ENCODE peak calls at places on chromosome 3, in four cellular contexts. One of them, this sample, is unnamed.

GRCh38 chr3:101036213-101036618 is 43.0 kb upstream of the ABI3BP start:
- DNase-seq in K562: no peak
- DNase-seq in H1: peak
- DNase-seq in IMR-90: peak
- DNase-seq in this sample: peak

GRCh38 chr3:58173670-58174472 is 36.9 kb downstream of the DNASE1L3 start:
- DNase-seq in K562: peak
- DNase-seq in H1: no peak
- DNase-seq in IMR-90: no peak
- DNase-seq in this sample: no peak

GRCh38 chr3:128969993-128970740 is 23.7 kb downstream of the CFAP92 start:
- DNase-seq in K562: peak
- DNase-seq in H1: no peak
- DNase-seq in IMR-90: peak
- DNase-seq in this sample: no peak

GRCh38 chr3:124565013-124565412 is 165.2 kb upstream of the UMPS start:
- DNase-seq in K562: peak
- DNase-seq in H1: no peak
- DNase-seq in IMR-90: peak
- DNase-seq in this sample: peak

GRCh38 chr3:186070550-186070949 is 38.3 kb downstream of the ETV5 start:
- DNase-seq in K562: no peak
- DNase-seq in H1: no peak
- DNase-seq in IMR-90: no peak
- DNase-seq in this sample: no peak

GRCh38 chr3:14141602-14142315 is 16.9 kb downstream of the TMEM43 start:
- DNase-seq in K562: no peak
- DNase-seq in H1: no peak
- DNase-seq in IMR-90: no peak
- DNase-seq in this sample: no peak

GRCh38 chr3:179015551-179016020 is 56.0 kb downstream of the ZMAT3 start:
- DNase-seq in K562: peak
- DNase-seq in H1: peak
- DNase-seq in IMR-90: peak
- DNase-seq in this sample: peak

GRCh38 chr3:13078158-13078905 is 5.1 kb upstream of the IQSEC1 start:
- DNase-seq in K562: no peak
- DNase-seq in H1: no peak
- DNase-seq in IMR-90: no peak
- DNase-seq in this sample: no peak

GRCh38 chr3:47016086-47016933 is 36.8 kb downstream of the NBEAL2 start:
- DNase-seq in K562: no peak
- DNase-seq in H1: no peak
- DNase-seq in IMR-90: peak
- DNase-seq in this sample: no peak
- H3K4me2 ChIP-seq in K562: peak
- H3K4me2 ChIP-seq in H1: no peak
- H3K4me2 ChIP-seq in IMR-90: peak
- H3K4me2 ChIP-seq in this sample: no peak

GRCh38 chr3:156659260-156659659 is 15.1 kb upstream of the TIPARP start:
- DNase-seq in K562: no peak
- DNase-seq in H1: no peak
- DNase-seq in IMR-90: no peak
- DNase-seq in this sample: no peak
- TF ChIP-seq MAFK in K562: no peak
- TF ChIP-seq MAFK in H1: no peak
- TF ChIP-seq MAFK in IMR-90: no peak
- TF ChIP-seq MAFK in this sample: no peak

GRCh38 chr3:148464246-148464645 is 233.5 kb upstream of the AGTR1 start:
- DNase-seq in K562: no peak
- DNase-seq in H1: no peak
- DNase-seq in IMR-90: peak
- DNase-seq in this sample: no peak

GRCh38 chr3:148455098-148455497 is 242.6 kb upstream of the AGTR1 start:
- DNase-seq in K562: no peak
- DNase-seq in H1: no peak
- DNase-seq in IMR-90: no peak
- DNase-seq in this sample: no peak

GRCh38 chr3:148466143-148466542 is 231.6 kb upstream of the AGTR1 start:
- DNase-seq in K562: no peak
- DNase-seq in H1: peak
- DNase-seq in IMR-90: peak
- DNase-seq in this sample: no peak

GRCh38 chr3:148459931-148460513 is 237.7 kb upstream of the AGTR1 start:
- DNase-seq in K562: no peak
- DNase-seq in H1: no peak
- DNase-seq in IMR-90: peak
- DNase-seq in this sample: peak

DNA sequence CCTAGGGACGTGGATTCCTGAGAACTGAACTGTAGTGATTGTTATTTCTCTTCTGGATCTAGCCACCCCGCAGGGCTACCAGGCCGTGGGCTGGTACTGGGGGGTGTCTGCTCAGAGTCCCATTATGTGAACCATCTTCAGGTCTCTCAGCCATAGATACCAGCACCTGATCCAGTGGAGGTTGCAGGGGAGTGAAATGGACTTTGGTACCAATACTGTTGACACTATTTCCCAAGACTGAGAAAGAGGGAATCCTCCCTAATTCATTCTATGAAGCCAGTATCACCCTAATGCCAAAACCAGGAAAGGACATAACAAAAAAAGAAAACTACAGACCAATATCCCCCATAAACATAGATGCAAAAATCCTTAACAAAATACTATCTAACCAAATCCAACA is 237.0 kb upstream of the AGTR1 start:
- DNase-seq in K562: no peak
- DNase-seq in H1: no peak
- DNase-seq in IMR-90: no peak
- DNase-seq in this sample: no peak
- H3K4me2 ChIP-seq in K562: no peak
- H3K4me2 ChIP-seq in H1: no peak
- H3K4me2 ChIP-seq in IMR-90: no peak
- H3K4me2 ChIP-seq in this sample: no peak

GRCh38 chr3:123066896-123067688 is at the start of gene PDIA5:
- DNase-seq in K562: peak
- DNase-seq in H1: peak
- DNase-seq in IMR-90: peak
- DNase-seq in this sample: peak

GRCh38 chr3:123067689-123068226 is 933 bp downstream of the PDIA5 start:
- DNase-seq in K562: peak
- DNase-seq in H1: no peak
- DNase-seq in IMR-90: no peak
- DNase-seq in this sample: peak

GRCh38 chr3:123070471-123070870 is 3.6 kb downstream of the PDIA5 start:
- DNase-seq in K562: no peak
- DNase-seq in H1: no peak
- DNase-seq in IMR-90: no peak
- DNase-seq in this sample: no peak

GRCh38 chr3:123068227-123069020 is 1.6 kb downstream of the PDIA5 start:
- DNase-seq in K562: peak
- DNase-seq in H1: no peak
- DNase-seq in IMR-90: no peak
- DNase-seq in this sample: peak

GRCh38 chr3:123069021-123069381 is 2.2 kb downstream of the PDIA5 start:
- DNase-seq in K562: peak
- DNase-seq in H1: no peak
- DNase-seq in IMR-90: no peak
- DNase-seq in this sample: no peak
- TF ChIP-seq MAFK in K562: no peak
- TF ChIP-seq MAFK in H1: no peak
- TF ChIP-seq MAFK in IMR-90: no peak
- TF ChIP-seq MAFK in this sample: no peak

DNA sequence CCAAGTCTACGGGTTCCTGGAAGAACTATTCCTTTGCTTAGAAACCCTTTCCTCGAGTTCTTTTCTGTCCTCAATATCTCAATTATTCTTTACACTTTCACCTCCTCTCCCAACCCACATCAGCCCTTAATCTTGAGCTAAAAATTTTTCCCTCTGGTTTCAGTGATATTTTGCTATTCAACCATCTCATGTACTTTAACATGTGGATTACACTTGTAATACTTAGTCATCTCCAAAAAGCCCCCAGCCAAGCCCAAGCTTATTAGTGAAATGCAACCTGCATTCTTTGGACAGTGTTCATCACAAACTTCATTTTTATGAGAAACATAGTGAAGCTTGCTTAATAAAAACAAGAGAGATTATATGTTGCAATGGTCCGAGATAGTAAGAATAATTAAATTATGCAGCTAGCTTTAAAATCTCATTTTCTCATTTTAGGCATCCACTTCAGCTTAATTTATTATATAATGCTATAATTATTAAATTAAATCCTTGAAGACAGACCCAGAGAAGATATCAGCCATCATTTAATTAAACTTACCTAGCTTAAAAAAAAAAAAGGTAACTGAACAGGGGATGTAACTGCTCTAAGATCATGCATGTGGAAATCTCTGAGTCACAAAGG is 534.5 kb upstream of the TBL1XR1 start:
- DNase-seq in K562: no peak
- DNase-seq in H1: no peak
- DNase-seq in IMR-90: peak
- DNase-seq in this sample: no peak
- H3K4me2 ChIP-seq in K562: no peak
- H3K4me2 ChIP-seq in H1: no peak
- H3K4me2 ChIP-seq in IMR-90: no peak
- H3K4me2 ChIP-seq in this sample: no peak

GRCh38 chr3:42735609-42736008 is 33.0 kb upstream of the HHATL start:
- DNase-seq in K562: no peak
- DNase-seq in H1: no peak
- DNase-seq in IMR-90: no peak
- DNase-seq in this sample: no peak
- TF ChIP-seq MAFK in K562: no peak
- TF ChIP-seq MAFK in H1: no peak
- TF ChIP-seq MAFK in IMR-90: no peak
- TF ChIP-seq MAFK in this sample: no peak